ENCODE peak calls at places on chromosomes 13 and 19, in four cellular contexts. J is H1, F is trophoblast cell, L is IMR-90. C is an unnamed sample.

GRCh38 chr13:60227168-60227567 is 63.4 kb upstream of the DIAPH3 start:
- DNase-seq in L (no peak), J (no peak), F (no peak), C (no peak)

GRCh38 chr19:38134538-38135149 is 89.4 kb downstream of the DPF1 start:
- DNase-seq in F (peak; percentile 48), J (no peak), L (peak; percentile 37), C (peak; percentile 67)

GRCh38 chr19:50020481-50020880 is 4.7 kb downstream of the VRK3 start:
- DNase-seq in F (no peak), J (no peak), L (no peak), C (no peak)

GRCh38 chr19:5977222-5977784 is 637 bp downstream of the RANBP3 start:
- DNase-seq in F (no peak), L (no peak), J (no peak), C (no peak)

GRCh38 chr19:3586707-3587346 is 1.5 kb downstream of the GIPC3 start:
- DNase-seq in F (no peak), J (no peak), L (no peak), C (no peak)

GRCh38 chr19:41541990-41542584 is 33.9 kb upstream of the CEACAM21 start:
- DNase-seq in J (no peak), L (peak; percentile 4), F (peak; percentile 53), C (peak; percentile 67)

GRCh38 chr19:51473009-51473707 is 5.2 kb upstream of the CEACAM18 start:
- DNase-seq in L (peak; percentile 59), F (peak; percentile 89), J (peak; percentile 17), C (peak; percentile 68)

GRCh38 chr19:54431255-54431838 is 16.1 kb downstream of the TTYH1 start:
- DNase-seq in F (no peak), L (peak; percentile 28), J (no peak), C (no peak)

GRCh38 chr19:8826371-8826770 is 5.7 kb downstream of the ZNF558 start:
- DNase-seq in F (no peak), L (no peak), J (no peak), C (peak; percentile 2)

GRCh38 chr13:69545500-69546025 is 562.1 kb upstream of the ATXN8OS start:
- DNase-seq in L (no peak), J (no peak), F (no peak), C (no peak)

GRCh38 chr19:310141-310651 is 19.0 kb upstream of the PLPP2 start:
- DNase-seq in F (peak; percentile 84), J (no peak), L (no peak), C (no peak)
- H3K79me1 ChIP-seq in F (no peaks in the 10 kb centered on the region), J (peaks cover 7% of the 10 kb centered on the region), L (peaks cover 1% of the 10 kb centered on the region), C (peaks cover 8% of the 10 kb centered on the region)

GRCh38 chr13:98200211-98200878 is 23.3 kb upstream of the RNF113B start:
- DNase-seq in J (peak; percentile 10), F (no peak), L (no peak), C (peak; percentile 58)

GRCh38 chr13:98202026-98202425 is 25.0 kb upstream of the RNF113B start:
- DNase-seq in L (no peak), F (no peak), J (no peak), C (no peak)

GRCh38 chr13:98199480-98199879 is 22.4 kb upstream of the RNF113B start:
- DNase-seq in F (no peak), L (peak; percentile 54), J (no peak), C (peak; percentile 61)

GRCh38 chr13:98201178-98201577 is 24.1 kb upstream of the RNF113B start:
- DNase-seq in J (no peak), L (no peak), F (no peak), C (no peak)

DNA sequence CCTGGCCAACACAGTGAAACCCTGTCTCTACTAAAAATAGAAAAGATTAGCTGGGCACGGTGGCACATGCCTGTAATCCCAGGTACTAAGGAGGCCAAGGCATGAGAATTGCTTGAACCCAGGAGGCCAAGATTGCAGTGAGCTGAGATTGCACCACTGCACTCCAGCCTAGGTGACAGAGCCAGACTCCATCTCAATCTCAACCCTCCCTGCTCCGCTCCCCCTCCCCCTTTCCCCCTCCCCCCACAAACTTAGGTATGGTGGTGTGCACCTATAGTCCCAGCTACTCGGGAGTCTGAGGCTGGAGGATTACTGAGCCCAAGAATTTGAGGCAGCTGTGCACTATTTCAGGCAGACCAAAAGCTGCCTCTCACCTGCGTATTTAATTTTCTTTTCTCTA is 21.6 kb upstream of the RNF113B start:
- DNase-seq in J (no peak), L (no peak), F (no peak), C (no peak)
- H3K4me3 ChIP-seq in J (no peak overlapping the region), L (no peak overlapping the region), F (no peak overlapping the region), C (no peak overlapping the region)

GRCh38 chr19:11986754-11987153 is 21.9 kb downstream of the ZNF763 start:
- DNase-seq in L (no peak), F (peak; percentile 26), J (no peak), C (no peak)
- H3K79me1 ChIP-seq in L (peaks cover 6% of the 10 kb centered on the region), F (peaks cover 3% of the 10 kb centered on the region), J (peaks cover 7% of the 10 kb centered on the region), C (peaks cover 8% of the 10 kb centered on the region)

DNA sequence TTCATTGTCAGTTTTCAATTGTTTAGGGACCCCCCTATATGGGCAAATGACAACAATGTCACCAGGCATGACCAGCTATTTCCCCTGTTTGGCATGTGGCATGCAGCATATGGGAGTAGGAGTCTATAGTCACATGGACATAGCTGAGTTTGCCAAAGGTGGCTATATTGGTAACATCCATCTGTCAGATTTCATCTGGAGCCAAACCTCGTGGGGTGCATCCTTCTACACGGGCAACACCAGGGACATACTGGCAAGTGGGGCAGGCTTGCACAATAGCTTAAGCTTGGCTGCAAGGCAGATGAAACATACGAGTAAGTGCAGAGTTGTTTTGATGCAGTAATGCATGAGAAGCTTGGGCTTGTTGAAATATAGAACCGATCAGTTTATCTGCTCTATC is 24.5 kb upstream of the ZNF816 start:
- DNase-seq in F (no peak), J (no peak), L (no peak), C (no peak)
- H3K4me3 ChIP-seq in F (no peak overlapping the region), J (no peak overlapping the region), L (no peak overlapping the region), C (no peak overlapping the region)

C was measured in mesendoderm.